ENCODE peak calls at places on chromosomes 13 and 19, in seven cellular contexts. T, L, F, N, E, P and M are unnamed samples. For H3K27me3, the result is how much of the 10 kb centered on the place peaks cover.

GRCh38 chr19:11382898-11383705 is 1.0 kb downstream of the EPOR start:
- DNase-seq in T (peak), E (peak), L (no peak), N (peak), F (peak), P (no peak), M (no peak)

GRCh38 chr19:5870986-5871394 is 650 bp upstream of the FUT5 start:
- DNase-seq in N (no peak), P (no peak), F (no peak), L (no peak), E (no peak), T (no peak), M (no peak)

GRCh38 chr19:3365447-3366103 is 808 bp upstream of the NFIC start:
- DNase-seq in P (peak), T (peak), N (peak), L (peak), F (peak), E (peak), M (peak)

GRCh38 chr13:47897411-47898050 is 103.5 kb downstream of the SUCLA2 start:
- DNase-seq in F (no peak), N (no peak), L (peak), T (no peak), P (peak), E (no peak), M (peak)

GRCh38 chr13:20053016-20053415 is 94.5 kb downstream of the ZMYM2 start:
- DNase-seq in F (no peak), T (no peak), L (no peak), E (no peak), N (no peak), P (no peak), M (no peak)

GRCh38 chr13:19861762-19862161 is 1.7 kb downstream of the ZMYM5 start:
- DNase-seq in F (no peak), L (no peak), E (no peak), P (no peak), T (no peak), N (no peak), M (no peak)

GRCh38 chr13:62360609-62361008 is 945.0 kb upstream of the PCDH20 start:
- DNase-seq in E (no peak), N (no peak), L (no peak), T (no peak), P (no peak), F (no peak), M (no peak)

GRCh38 chr13:112651750-112652511 is 37.9 kb upstream of the ATP11A start:
- DNase-seq in P (no peak), F (no peak), T (no peak), E (no peak), N (no peak), L (no peak), M (no peak)

GRCh38 chr13:56864451-56864850 is 276.3 kb upstream of the PRR20A start:
- DNase-seq in N (no peak), L (no peak), P (no peak), E (no peak), T (no peak), F (no peak), M (peak)

GRCh38 chr19:7395360-7395781 is 46.6 kb downstream of the ARHGEF18 start:
- DNase-seq in N (no peak), P (no peak), L (no peak), T (no peak), F (no peak), E (no peak), M (no peak)

GRCh38 chr13:100274942-100275506 is 186.1 kb downstream of the PCCA start:
- DNase-seq in F (no peak), L (no peak), N (no peak), E (no peak), P (no peak), T (no peak), M (peak)

GRCh38 chr13:95481051-95481775 is 71.3 kb upstream of the CLDN10 start:
- DNase-seq in F (no peak), N (no peak), P (no peak), E (no peak), T (no peak), L (peak), M (no peak)

GRCh38 chr19:32875428-32875827 is 5.9 kb upstream of the SLC7A9 start:
- DNase-seq in T (no peak), L (no peak), N (peak), P (peak), E (no peak), F (no peak), M (no peak)

GRCh38 chr19:38718747-38719543 is 25.3 kb downstream of the CAPN12 start:
- DNase-seq in P (no peak), N (no peak), E (no peak), F (peak), L (peak), T (peak), M (peak)

GRCh38 chr13:32267836-32268439 is 47.2 kb downstream of the ZAR1L start:
- DNase-seq in T (peak), E (peak), P (no peak), N (no peak), F (no peak), L (peak), M (peak)

GRCh38 chr19:32519023-32519422 is 62.0 kb upstream of the PDCD5 start:
- DNase-seq in F (no peak), E (no peak), P (no peak), L (no peak), N (no peak), T (no peak), M (no peak)

GRCh38 chr13:77776704-77777103 is 79.2 kb downstream of the SLAIN1 start:
- DNase-seq in E (no peak), P (no peak), F (no peak), L (no peak), N (no peak), T (no peak), M (no peak)

GRCh38 chr13:112583592-112584277 is 4.2 kb downstream of the TUBGCP3 start:
- DNase-seq in E (no peak), F (peak), T (no peak), P (no peak), L (no peak), N (peak), M (no peak)

GRCh38 chr13:87792878-87793277 is 121.7 kb downstream of the SLITRK5 start:
- DNase-seq in F (no peak), T (no peak), L (no peak), N (no peak), P (no peak), E (no peak), M (no peak)

GRCh38 chr13:70183041-70183440 is 74.8 kb upstream of the KLHL1 start:
- DNase-seq in F (no peak), N (no peak), E (no peak), T (no peak), L (peak), P (no peak), M (peak)

GRCh38 chr13:19586904-19587634 is 25.7 kb upstream of the TPTE2 start:
- DNase-seq in E (no peak), N (peak), L (no peak), T (no peak), F (peak), P (no peak), M (no peak)

GRCh38 chr13:101624981-101625380 is 172.5 kb downstream of the ITGBL1 start:
- DNase-seq in L (no peak), P (no peak), N (no peak), T (no peak), F (no peak), E (no peak), M (no peak)
- H3K27ac ChIP-seq in L (no peak), P (no peak), N (peak), T (no peak), F (no peak), E (no peak), M (no peak)

GRCh38 chr19:16384688-16385087 is 60.1 kb downstream of the KLF2 start:
- DNase-seq in L (no peak), P (no peak), T (no peak), F (peak), E (no peak), N (peak), M (no peak)
- H3K27me3 ChIP-seq in L (under half), P (under half), T (under half), F (under half), E (under half), N (under half), M (under half)

GRCh38 chr13:51629711-51630575 is 45.7 kb downstream of the WDFY2 start:
- DNase-seq in L (no peak), F (no peak), E (no peak), P (no peak), T (no peak), N (no peak), M (no peak)
- H3K27ac ChIP-seq in L (no peak), F (no peak), E (no peak), P (no peak), T (no peak), N (no peak), M (peak)

DNA sequence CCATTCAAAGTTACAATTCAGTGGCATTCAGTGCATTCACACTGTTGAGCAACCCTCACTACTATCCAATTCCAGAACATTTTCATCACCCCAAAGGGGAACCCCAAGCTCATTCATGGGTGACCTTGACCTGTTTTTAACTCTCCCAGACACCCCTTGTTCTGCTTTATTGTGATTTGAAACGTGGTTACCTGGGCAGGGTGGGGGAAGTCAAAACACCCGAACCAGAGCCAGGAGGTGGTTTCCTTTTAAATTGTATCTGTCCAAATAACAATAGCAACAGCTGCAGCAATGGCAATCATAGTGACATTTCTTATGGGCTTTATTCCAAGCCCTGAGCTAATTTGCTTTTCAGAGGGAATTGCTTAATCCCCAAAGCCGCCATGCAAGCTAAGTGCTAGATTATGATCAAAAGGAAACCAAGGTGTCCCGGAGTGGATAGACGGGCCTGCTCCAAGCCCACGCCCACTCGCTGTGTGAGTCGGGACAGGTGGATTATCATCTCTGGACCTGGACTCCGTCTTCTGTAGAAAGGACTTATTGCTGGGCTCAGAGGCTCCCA is 6.1 kb downstream of the PTGIR start:
- DNase-seq in P (peak), F (no peak), L (no peak), N (no peak), T (peak), E (no peak), M (no peak)
- H3K27me3 ChIP-seq in P (under half), F (under half), L (under half), N (under half), T (under half), E (under half), M (under half)

GRCh38 chr13:46797468-46798237 is 692 bp upstream of the ESD start:
- DNase-seq in P (no peak), T (no peak), N (no peak), F (no peak), L (no peak), E (no peak), M (no peak)
- H3K27ac ChIP-seq in P (peak), T (peak), N (peak), F (peak), L (peak), E (peak), M (peak)

DNA sequence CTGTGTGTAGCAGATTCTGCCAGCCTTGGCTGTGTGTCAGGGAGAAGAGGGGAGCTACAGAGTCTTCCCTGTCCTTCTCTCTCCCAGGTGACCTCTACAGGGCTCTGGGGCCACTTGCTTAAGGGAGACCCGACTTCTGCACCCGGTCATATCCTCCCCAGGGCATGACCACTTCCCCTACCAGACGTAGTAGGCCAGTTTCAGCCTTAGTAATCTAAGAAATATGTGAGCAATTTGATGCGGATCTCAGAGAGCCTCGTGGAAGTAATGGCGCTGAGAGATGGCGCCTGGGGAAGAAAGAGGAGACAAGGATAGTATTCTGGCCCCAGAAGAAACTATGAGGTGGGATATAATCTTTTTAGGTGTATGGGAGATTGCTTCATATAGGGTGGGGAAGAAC is 41.9 kb downstream of the NFIX start:
- DNase-seq in F (peak), L (peak), N (no peak), E (no peak), P (peak), T (no peak), M (peak)
- H3K27me3 ChIP-seq in F (under half), L (under half), N (under half), E (under half), P (under half), T (under half), M (under half)

DNA sequence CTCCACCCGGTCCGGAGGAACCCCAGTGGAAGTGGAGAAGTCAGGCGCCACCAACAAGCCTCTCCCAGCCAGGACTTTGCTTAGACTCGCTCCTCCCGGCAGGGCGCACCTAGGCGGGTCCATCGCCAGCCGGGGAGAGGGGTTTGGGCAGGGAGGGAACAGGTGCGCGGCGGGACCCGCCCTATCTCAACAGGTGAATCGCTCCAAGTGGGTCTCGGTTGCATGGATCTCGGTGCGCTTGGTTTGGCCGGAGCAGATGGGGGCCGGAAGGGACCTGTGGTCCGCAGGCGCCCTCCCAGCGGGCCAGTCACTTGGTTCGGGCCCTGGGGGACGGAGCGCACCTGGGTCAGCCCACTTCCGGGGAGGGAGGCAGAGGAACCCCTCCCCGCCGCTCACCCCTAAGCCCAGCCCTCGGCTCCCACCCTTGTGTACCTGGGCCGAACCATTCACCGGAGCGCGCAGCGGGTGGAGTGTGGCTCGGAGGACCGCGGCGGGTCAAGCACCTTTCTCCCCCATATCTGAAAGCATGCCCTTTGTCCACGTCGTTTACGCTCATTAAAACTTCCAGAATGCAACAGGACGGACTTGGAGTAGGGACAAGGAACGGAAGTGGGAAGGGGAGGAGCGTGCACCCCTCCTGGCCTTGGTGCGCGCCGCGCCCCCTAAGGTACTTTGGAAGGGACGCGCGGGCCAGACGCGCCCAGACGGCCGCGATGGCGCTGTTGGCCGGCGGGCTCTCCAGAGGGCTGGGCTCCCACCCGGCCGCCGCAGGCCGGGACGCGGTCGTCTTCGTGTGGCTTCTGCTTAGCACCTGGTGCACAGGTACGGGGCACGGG is at the start of gene LSR:
- DNase-seq in P (peak), E (peak), F (peak), L (peak), N (peak), T (peak), M (peak)
- H3K27ac ChIP-seq in P (peak), E (peak), F (no peak), L (peak), N (peak), T (peak), M (peak)

DNA sequence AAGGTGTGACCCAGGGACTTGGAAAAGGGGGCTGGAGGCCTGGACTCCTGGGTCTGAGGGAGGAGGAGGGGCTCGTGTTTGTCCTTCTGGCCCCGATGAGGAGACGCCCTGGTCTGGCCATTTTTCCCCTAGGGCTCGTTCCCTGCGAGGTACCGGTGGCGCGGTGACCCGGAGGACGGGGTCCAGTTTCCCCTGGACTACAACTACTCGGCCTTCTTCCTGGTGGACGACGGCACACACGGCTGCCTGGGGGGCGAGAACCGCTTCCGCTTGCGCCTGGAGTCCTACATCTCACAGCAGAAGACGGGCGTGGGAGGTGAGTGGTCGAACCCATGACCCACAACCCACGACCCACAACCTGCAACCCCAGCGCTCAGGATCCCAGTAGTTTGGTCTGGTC is 10.8 kb downstream of the TRPM4 start:
- DNase-seq in F (no peak), E (no peak), N (no peak), T (no peak), L (no peak), P (no peak), M (no peak)
- H3K27me3 ChIP-seq in F (under half), E (under half), N (under half), T (under half), L (under half), P (under half), M (under half)